ENCODE peak calls at places on chromosome 22, in five cellular contexts. H, I, C, V and T are unnamed samples.

GRCh38 chr22:33811686-33812085 is 108.6 kb downstream of the LARGE1 start:
- ATAC-seq in V (no peak), H (no peak), I (no peak), C (peak), T (no peak)

GRCh38 chr22:25397616-25398015 is 166.9 kb upstream of the GRK3 start:
- ATAC-seq in C (no peak), V (no peak), I (no peak), H (no peak), T (no peak)

GRCh38 chr22:23827351-23827995 is 11.3 kb downstream of the DERL3 start:
- ATAC-seq in V (no peak), H (no peak), C (no peak), I (no peak), T (no peak)

GRCh38 chr22:23054531-23055257 is 15.6 kb upstream of the GNAZ start:
- ATAC-seq in C (no peak), V (no peak), I (peak), H (no peak), T (no peak)

GRCh38 chr22:22753526-22754267 is 109.3 kb downstream of the GGTLC2 start:
- ATAC-seq in H (peak), V (peak), I (peak), C (no peak), T (peak)

GRCh38 chr22:28917747-28918543 is 34.6 kb downstream of the ZNRF3 start:
- ATAC-seq in I (no peak), V (no peak), C (peak), H (no peak), T (peak)

GRCh38 chr22:21615731-21616130 is 14.1 kb downstream of the YDJC start:
- ATAC-seq in C (no peak), V (no peak), I (no peak), H (no peak), T (no peak)

GRCh38 chr22:50256936-50257440 is 4.5 kb downstream of the MAPK12 start:
- ATAC-seq in C (no peak), H (no peak), I (no peak), V (no peak), T (no peak)

GRCh38 chr22:42925598-42925997 is 68.5 kb upstream of the ARFGAP3 start:
- ATAC-seq in C (no peak), H (peak), I (no peak), V (peak), T (no peak)

GRCh38 chr22:40721266-40721665 is 42.0 kb downstream of the MCHR1 start:
- ATAC-seq in V (no peak), H (no peak), C (peak), I (peak), T (peak)

GRCh38 chr22:32991353-32992115 is 66.6 kb downstream of the SYN3 start:
- ATAC-seq in C (peak), H (no peak), V (no peak), I (no peak), T (no peak)

GRCh38 chr22:36797988-36798670 is 18.7 kb downstream of the PVALB start:
- ATAC-seq in V (no peak), H (no peak), I (no peak), C (peak), T (no peak)

GRCh38 chr22:37258810-37259472 is 14.9 kb upstream of the RAC2 start:
- ATAC-seq in I (peak), V (no peak), C (no peak), H (no peak), T (no peak)

GRCh38 chr22:30810105-30810504 is 115.4 kb downstream of the OSBP2 start:
- ATAC-seq in H (peak), I (no peak), V (no peak), C (no peak), T (no peak)